ENCODE peak calls at places on chromosomes 16 and 17, in eight cellular contexts. A, F, T, J, B, P, S and I are unnamed samples.

GRCh38 chr16:15489016-15489415 is 54.6 kb downstream of the BMERB1 start:
- ATAC-seq in P (no peak), F (no peak), B (no peak), J (no peak), S (no peak), T (peak; percentile 34), A (no peak), I (peak; percentile 26)

GRCh38 chr16:69199382-69199781 is 12.4 kb downstream of the SNTB2 start:
- ATAC-seq in T (no peak), A (no peak), P (peak; percentile 67), B (no peak), J (no peak), S (no peak), F (no peak), I (no peak)

GRCh38 chr16:85390511-85391174 is 222.5 kb upstream of the GSE1 start:
- ATAC-seq in P (peak; percentile 90), T (no peak), A (no peak), F (peak; percentile 87), J (no peak), S (peak; percentile 56), B (no peak), I (no peak)

GRCh38 chr16:58267524-58268243 is 27.1 kb downstream of the PRSS54 start:
- ATAC-seq in A (no peak), F (peak; percentile 73), S (no peak), T (no peak), J (no peak), P (no peak), B (no peak), I (no peak)

GRCh38 chr16:19382887-19383816 is 34.5 kb upstream of the TMC5 start:
- ATAC-seq in F (no peak), P (no peak), S (no peak), T (no peak), A (no peak), B (peak; percentile 32), J (no peak), I (peak; percentile 44)

GRCh38 chr16:57175896-57176295 is 9.9 kb downstream of the PSME3IP1 start:
- ATAC-seq in T (no peak), P (no peak), A (no peak), J (no peak), B (no peak), S (no peak), F (no peak), I (no peak)

GRCh38 chr16:75261590-75262078 is 10.2 kb upstream of the BCAR1 start:
- ATAC-seq in B (no peak), J (no peak), A (no peak), F (no peak), T (no peak), S (no peak), P (no peak), I (no peak)

GRCh38 chr16:48833461-48833860 is 223.5 kb upstream of the N4BP1 start:
- ATAC-seq in S (no peak), T (no peak), F (no peak), A (no peak), J (no peak), B (no peak), P (no peak), I (no peak)

GRCh38 chr17:59260724-59261123 is 40.4 kb downstream of the GDPD1 start:
- ATAC-seq in P (no peak), S (no peak), B (no peak), A (no peak), T (no peak), F (no peak), J (no peak), I (no peak)

GRCh38 chr17:50564916-50565315 is 4.4 kb downstream of the CACNA1G start:
- ATAC-seq in J (no peak), A (no peak), S (no peak), F (peak; percentile 28), B (no peak), P (peak; percentile 37), T (no peak), I (no peak)

GRCh38 chr17:40718904-40719303 is 15.4 kb upstream of the KRT24 start:
- ATAC-seq in F (no peak), P (no peak), T (no peak), J (no peak), A (no peak), B (no peak), S (no peak), I (no peak)

GRCh38 chr17:14744716-14745115 is 443.8 kb downstream of the HS3ST3B1 start:
- ATAC-seq in S (no peak), P (no peak), A (no peak), T (peak; percentile 43), J (no peak), F (no peak), B (no peak), I (no peak)

GRCh38 chr16:83689385-83689831 is 118.4 kb upstream of the HSBP1 start:
- ATAC-seq in J (no peak), P (peak; percentile 94), T (peak; percentile 85), B (no peak), A (peak; percentile 32), S (peak; percentile 77), F (no peak), I (no peak)

GRCh38 chr17:58233547-58233946 is 4.8 kb upstream of the LPO start:
- ATAC-seq in S (no peak), T (no peak), B (peak; percentile 29), A (no peak), P (peak; percentile 25), F (peak; percentile 51), J (no peak), I (peak; percentile 92)